ENCODE peak calls at places on chromosomes 1 and 21, in eight cellular contexts. V is sigmoid colon, G is Peyer's patch, R is endothelial cell of umbilical vein, W is stomach, P is esophagus squamous epithelium, H is transverse colon, M is tibial nerve. X is an unnamed sample.

GRCh38 chr1:165911609-165912281 is 84.3 kb downstream of the UCK2 start:
- DNase-seq in V (no peak), G (peak), R (no peak), W (no peak), P (no peak), H (no peak), M (no peak), X (no peak)

GRCh38 chr1:36836916-36837315 is 197.4 kb downstream of the GRIK3 start:
- DNase-seq in V (no peak), G (no peak), R (no peak), W (no peak), P (no peak), H (no peak), M (no peak), X (no peak)

GRCh38 chr1:212070720-212071302 is 35.3 kb downstream of the DTL start:
- DNase-seq in V (no peak), G (no peak), R (peak), W (no peak), P (no peak), H (no peak), M (no peak), X (no peak)

GRCh38 chr1:109532365-109533136 is 7.1 kb upstream of the GPR61 start:
- DNase-seq in V (peak), G (peak), R (peak), W (peak), P (no peak), H (peak), M (peak), X (peak)

GRCh38 chr1:64062941-64063581 is 140.4 kb upstream of the UBE2U start:
- DNase-seq in V (no peak), G (no peak), R (no peak), W (no peak), P (no peak), H (no peak), M (no peak), X (no peak)

GRCh38 chr1:198423701-198424100 is 116.8 kb downstream of the ATP6V1G3 start:
- DNase-seq in V (no peak), G (no peak), R (no peak), W (no peak), P (no peak), H (no peak), M (no peak), X (no peak)

GRCh38 chr1:8218351-8219092 is 99.4 kb upstream of the SLC45A1 start:
- DNase-seq in V (no peak), G (no peak), R (no peak), W (no peak), P (no peak), H (no peak), M (peak), X (no peak)

GRCh38 chr1:207404849-207405525 is 49.1 kb upstream of the CR2 start:
- DNase-seq in V (no peak), G (no peak), R (peak), W (no peak), P (no peak), H (no peak), M (no peak), X (no peak)

GRCh38 chr1:51843948-51844347 is 34.6 kb downstream of the NRDC start:
- DNase-seq in V (no peak), G (no peak), R (no peak), W (no peak), P (no peak), H (no peak), M (no peak), X (no peak)

GRCh38 chr1:223732993-223733798 is 20.9 kb downstream of the CAPN2 start:
- DNase-seq in V (no peak), G (no peak), R (peak), W (peak), P (no peak), H (no peak), M (no peak), X (no peak)

GRCh38 chr1:70764747-70765146 is 282.9 kb downstream of the PTGER3 start:
- DNase-seq in V (no peak), G (no peak), R (no peak), W (no peak), P (no peak), H (no peak), M (no peak), X (no peak)

GRCh38 chr1:26582836-26583460 is 53.4 kb downstream of the RPS6KA1 start:
- DNase-seq in V (no peak), G (no peak), R (no peak), W (no peak), P (no peak), H (no peak), M (no peak), X (no peak)

GRCh38 chr1:19204665-19205266 is 5.3 kb downstream of the UBR4 start:
- DNase-seq in V (no peak), G (no peak), R (no peak), W (no peak), P (no peak), H (no peak), M (no peak), X (no peak)

GRCh38 chr1:22976461-22977243 is 4.0 kb upstream of the LACTBL1 start:
- DNase-seq in V (peak), G (peak), R (peak), W (peak), P (peak), H (peak), M (peak), X (no peak)

GRCh38 chr1:104295516-104295915 is 545.8 kb downstream of the AMY1C start:
- DNase-seq in V (no peak), G (no peak), R (no peak), W (no peak), P (no peak), H (no peak), M (no peak), X (no peak)

GRCh38 chr1:43908226-43908625 is 25.4 kb upstream of the ARTN start:
- DNase-seq in V (no peak), G (no peak), R (no peak), W (no peak), P (no peak), H (no peak), M (no peak), X (no peak)

GRCh38 chr1:204307334-204307883 is 52.3 kb downstream of the PLEKHA6 start:
- DNase-seq in V (peak), G (no peak), R (no peak), W (peak), P (no peak), H (no peak), M (peak), X (peak)

GRCh38 chr1:89953072-89953626 is 41.8 kb upstream of the ZNF326 start:
- DNase-seq in V (no peak), G (peak), R (peak), W (peak), P (no peak), H (peak), M (no peak), X (no peak)

GRCh38 chr1:40783001-40783905 is at the start of gene KCNQ4:
- DNase-seq in V (peak), G (no peak), R (no peak), W (peak), P (no peak), H (peak), M (peak), X (peak)

GRCh38 chr1:232589809-232590741 is 39.9 kb downstream of the SIPA1L2 start:
- DNase-seq in V (no peak), G (no peak), R (peak), W (no peak), P (no peak), H (no peak), M (no peak), X (no peak)

GRCh38 chr1:235098547-235098946 is 30.1 kb downstream of the TOMM20 start:
- DNase-seq in V (no peak), G (peak), R (no peak), W (no peak), P (no peak), H (no peak), M (no peak), X (no peak)

GRCh38 chr1:209983953-209984352 is 45.9 kb downstream of the SYT14 start:
- DNase-seq in V (no peak), G (no peak), R (no peak), W (no peak), P (no peak), H (no peak), M (no peak), X (no peak)

GRCh38 chr1:111204211-111204883 is 3.9 kb upstream of the DENND2D start:
- DNase-seq in V (no peak), G (peak), R (no peak), W (peak), P (peak), H (peak), M (no peak), X (peak)

GRCh38 chr1:160429702-160430535 is 29.6 kb downstream of the VANGL2 start:
- DNase-seq in V (no peak), G (no peak), R (no peak), W (no peak), P (no peak), H (no peak), M (no peak), X (no peak)

GRCh38 chr1:222310830-222311229 is 237.1 kb downstream of the HHIPL2 start:
- DNase-seq in V (no peak), G (no peak), R (no peak), W (no peak), P (no peak), H (no peak), M (no peak), X (no peak)

GRCh38 chr1:193448682-193449461 is 262.5 kb upstream of the B3GALT2 start:
- DNase-seq in V (no peak), G (peak), R (no peak), W (no peak), P (no peak), H (no peak), M (no peak), X (no peak)

GRCh38 chr21:14968029-14968428 is 96.8 kb downstream of the NRIP1 start:
- DNase-seq in V (no peak), G (no peak), R (no peak), W (no peak), P (no peak), H (no peak), M (no peak), X (no peak)

GRCh38 chr1:228178737-228179720 is 13.4 kb downstream of the IBA57 start:
- DNase-seq in V (peak), G (peak), R (no peak), W (no peak), P (no peak), H (no peak), M (no peak), X (peak)

GRCh38 chr1:164369698-164370365 is 189.2 kb upstream of the PBX1 start:
- DNase-seq in V (no peak), G (no peak), R (no peak), W (no peak), P (no peak), H (no peak), M (no peak), X (no peak)

GRCh38 chr1:204449631-204450280 is 38.1 kb upstream of the PPP1R15B start:
- DNase-seq in V (no peak), G (no peak), R (no peak), W (no peak), P (no peak), H (no peak), M (no peak), X (no peak)

GRCh38 chr1:53734650-53735211 is 4.2 kb downstream of the GLIS1 start:
- DNase-seq in V (no peak), G (no peak), R (no peak), W (no peak), P (no peak), H (no peak), M (no peak), X (no peak)

GRCh38 chr1:47761974-47762373 is 235.2 kb downstream of the TRABD2B start:
- DNase-seq in V (peak), G (no peak), R (no peak), W (no peak), P (no peak), H (no peak), M (no peak), X (no peak)

GRCh38 chr1:206507395-206508129 is at the start of gene RASSF5:
- DNase-seq in V (peak), G (peak), R (peak), W (peak), P (peak), H (peak), M (peak), X (peak)

GRCh38 chr1:186715887-186716809 is 35.9 kb upstream of the PTGS2 start:
- DNase-seq in V (no peak), G (no peak), R (no peak), W (no peak), P (no peak), H (no peak), M (no peak), X (no peak)

GRCh38 chr1:33149453-33150190 is 32.2 kb downstream of the TRIM62 start:
- DNase-seq in V (no peak), G (no peak), R (no peak), W (peak), P (no peak), H (peak), M (no peak), X (no peak)
- TF ChIP-seq POLR2A in V (no peak), G (no peak), R (no peak), W (no peak), P (no peak), H (no peak), M (no peak), X (no peak)

GRCh38 chr21:35976481-35976880 is 83.8 kb downstream of the SETD4 start:
- DNase-seq in V (no peak), G (no peak), R (no peak), W (no peak), P (no peak), H (no peak), M (no peak), X (no peak)
- H3K4me3 ChIP-seq in V (no peak), G (no peak), R (no peak), W (no peak), P (no peak), H (no peak), M (no peak), X (no peak)

GRCh38 chr21:43768868-43769167 is 7.3 kb downstream of the CSTB start:
- DNase-seq in V (no peak), G (no peak), R (no peak), W (no peak), P (no peak), H (no peak), M (no peak), X (no peak)

GRCh38 chr21:43766734-43767497 is 9.2 kb downstream of the CSTB start:
- DNase-seq in V (no peak), G (no peak), R (no peak), W (no peak), P (no peak), H (peak), M (no peak), X (peak)

GRCh38 chr21:43769325-43769958 is 6.7 kb downstream of the CSTB start:
- DNase-seq in V (no peak), G (no peak), R (no peak), W (no peak), P (no peak), H (no peak), M (no peak), X (no peak)

GRCh38 chr21:43767498-43767979 is 8.6 kb downstream of the CSTB start:
- DNase-seq in V (no peak), G (no peak), R (no peak), W (no peak), P (no peak), H (no peak), M (no peak), X (no peak)

DNA sequence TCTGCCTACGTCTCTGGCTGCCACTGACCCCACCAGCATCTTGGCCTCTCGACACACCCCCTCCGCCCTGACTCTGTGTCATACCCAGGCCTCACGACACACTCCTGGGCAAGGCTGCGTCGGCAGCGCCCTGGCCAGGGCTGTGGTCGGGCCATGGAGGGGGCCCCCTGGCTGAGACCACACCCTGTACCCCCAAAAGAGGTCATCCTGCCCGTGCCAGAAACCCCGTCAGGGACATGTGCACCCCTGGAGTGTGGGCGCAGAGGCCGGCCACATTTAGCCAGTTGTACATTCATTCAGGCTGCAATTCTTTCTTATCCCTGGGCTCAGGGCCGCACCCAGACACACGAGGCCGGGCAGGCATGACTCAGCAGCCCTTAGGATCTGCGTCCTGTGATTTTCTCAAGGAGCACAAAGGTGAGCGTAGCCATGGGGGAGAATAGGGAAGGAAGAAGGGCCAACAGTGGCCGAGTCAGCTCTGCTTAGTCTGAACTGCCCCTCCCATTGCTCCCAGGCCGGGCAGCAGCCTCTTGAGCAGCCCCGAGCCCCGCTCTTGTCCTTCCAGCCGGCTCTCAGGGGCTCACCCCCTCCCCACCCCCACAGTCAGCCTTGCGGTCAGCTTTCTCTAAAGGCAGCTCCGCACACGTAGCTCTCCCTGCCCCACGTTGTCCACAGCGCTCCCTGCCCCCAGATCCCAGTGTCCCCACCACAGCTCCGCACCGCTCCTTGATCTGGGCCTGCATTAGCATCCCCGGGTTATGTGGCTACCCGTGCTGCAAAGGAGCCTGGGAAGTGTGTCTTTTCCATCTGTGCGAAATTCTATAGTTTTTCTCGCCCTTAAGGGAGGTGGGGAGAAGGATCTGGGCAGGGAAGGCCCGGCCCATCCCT is 7.9 kb downstream of the CSTB start:
- DNase-seq in V (no peak), G (peak), R (peak), W (peak), P (no peak), H (peak), M (peak), X (peak)
- TF ChIP-seq POLR2A in V (no peak), G (no peak), R (no peak), W (no peak), P (no peak), H (peak), M (no peak), X (no peak)

GRCh38 chr21:44964381-44964780 is 24.6 kb downstream of the SLX9 start:
- DNase-seq in V (no peak), G (no peak), R (no peak), W (no peak), P (no peak), H (no peak), M (no peak), X (no peak)
- H3K4me3 ChIP-seq in V (no peak), G (no peak), R (no peak), W (no peak), P (no peak), H (no peak), M (no peak), X (no peak)

X was measured in ovary.